ENCODE peak calls at places on chromosome 1, in ten cellular contexts. D, A, Z, M, F, E, I, U, O and J are unnamed samples.

GRCh38 chr1:27342778-27343638 is 1.2 kb downstream of the SYTL1 start:
- DNase-seq in D (no peak), A (peak; percentile 44), Z (no peak), M (no peak), F (no peak), E (no peak), I (no peak), U (peak; percentile 54), O (peak; percentile 85), J (no peak)

GRCh38 chr1:106879538-106879937 is 176.9 kb upstream of the PRMT6 start:
- DNase-seq in D (peak; percentile 15), A (no peak), Z (no peak), M (no peak), F (no peak), E (no peak), I (peak; percentile 0), U (peak; percentile 12), O (no peak), J (no peak)

GRCh38 chr1:228373004-228373680 is 33.5 kb downstream of the TRIM11 start:
- DNase-seq in D (no peak), A (no peak), Z (no peak), M (peak; percentile 40), F (no peak), E (no peak), I (no peak), U (no peak), O (no peak), J (no peak)

GRCh38 chr1:77832889-77833288 is 53.4 kb downstream of the MIGA1 start:
- DNase-seq in D (peak; percentile 24), A (no peak), Z (no peak), M (no peak), F (peak; percentile 96), E (no peak), I (peak; percentile 91), U (peak; percentile 47), O (no peak), J (no peak)

GRCh38 chr1:150574260-150575071 is 4.9 kb downstream of the MCL1 start:
- DNase-seq in D (no peak), A (no peak), Z (no peak), M (no peak), F (no peak), E (no peak), I (peak; percentile 37), U (no peak), O (no peak), J (no peak)

GRCh38 chr1:47418122-47418521 is 2.0 kb downstream of the FOXE3 start:
- DNase-seq in D (no peak), A (no peak), Z (no peak), M (no peak), F (no peak), E (no peak), I (no peak), U (no peak), O (no peak), J (no peak)

GRCh38 chr1:178959543-178960460 is 65.9 kb upstream of the FAM20B start:
- DNase-seq in D (no peak), A (no peak), Z (no peak), M (no peak), F (no peak), E (peak; percentile 63), I (no peak), U (no peak), O (no peak), J (no peak)

GRCh38 chr1:51729156-51729823 is 112.4 kb downstream of the OSBPL9 start:
- DNase-seq in D (peak; percentile 95), A (peak; percentile 63), Z (peak; percentile 88), M (peak; percentile 91), F (peak; percentile 51), E (peak; percentile 96), I (peak; percentile 64), U (peak; percentile 97), O (peak; percentile 91), J (peak; percentile 83)

GRCh38 chr1:1907098-1907736 is 7.8 kb upstream of the CALML6 start:
- DNase-seq in D (no peak), A (no peak), Z (peak; percentile 11), M (peak; percentile 54), F (no peak), E (peak; percentile 85), I (peak; percentile 22), U (no peak), O (no peak), J (no peak)